ENCODE peak calls at places on chromosome 9, in seven cellular contexts. One of them, this sample, is unnamed.

GRCh38 chr9:134768332-134769083 is 112.1 kb upstream of the FCN2 start:
- DNase-seq in HCT116: no peak
- DNase-seq in kidney tubule cell: no peak
- DNase-seq in activated CD4-positive, alpha-beta T cell treated with anti-CD3 and anti-CD28 coated beads for 48 hours: no peak
- DNase-seq in BJ: no peak
- DNase-seq in anterior cingulate cortex: no peak
- DNase-seq in ELF-1: no peak
- DNase-seq in this sample: no peak

GRCh38 chr9:113155911-113156559 is 5.2 kb downstream of the SLC31A2 start:
- DNase-seq in HCT116: no peak
- DNase-seq in kidney tubule cell: no peak
- DNase-seq in activated CD4-positive, alpha-beta T cell treated with anti-CD3 and anti-CD28 coated beads for 48 hours: peak
- DNase-seq in BJ: no peak
- DNase-seq in anterior cingulate cortex: no peak
- DNase-seq in ELF-1: no peak
- DNase-seq in this sample: no peak

GRCh38 chr9:112048924-112049785 is 125.9 kb downstream of the SUSD1 start:
- DNase-seq in HCT116: no peak
- DNase-seq in kidney tubule cell: peak
- DNase-seq in activated CD4-positive, alpha-beta T cell treated with anti-CD3 and anti-CD28 coated beads for 48 hours: no peak
- DNase-seq in BJ: peak
- DNase-seq in anterior cingulate cortex: no peak
- DNase-seq in ELF-1: no peak
- DNase-seq in this sample: no peak

GRCh38 chr9:131008909-131009618 is at the start of gene LAMC3:
- DNase-seq in HCT116: no peak
- DNase-seq in kidney tubule cell: no peak
- DNase-seq in activated CD4-positive, alpha-beta T cell treated with anti-CD3 and anti-CD28 coated beads for 48 hours: no peak
- DNase-seq in BJ: no peak
- DNase-seq in anterior cingulate cortex: no peak
- DNase-seq in ELF-1: no peak
- DNase-seq in this sample: no peak

GRCh38 chr9:128654481-128654880 is 2.2 kb downstream of the DYNC2I2 start:
- DNase-seq in HCT116: no peak
- DNase-seq in kidney tubule cell: no peak
- DNase-seq in activated CD4-positive, alpha-beta T cell treated with anti-CD3 and anti-CD28 coated beads for 48 hours: no peak
- DNase-seq in BJ: no peak
- DNase-seq in anterior cingulate cortex: no peak
- DNase-seq in ELF-1: no peak
- DNase-seq in this sample: no peak

GRCh38 chr9:122151267-122151828 is 8.2 kb downstream of the NDUFA8 start:
- DNase-seq in HCT116: no peak
- DNase-seq in kidney tubule cell: no peak
- DNase-seq in activated CD4-positive, alpha-beta T cell treated with anti-CD3 and anti-CD28 coated beads for 48 hours: no peak
- DNase-seq in BJ: no peak
- DNase-seq in anterior cingulate cortex: no peak
- DNase-seq in ELF-1: no peak
- DNase-seq in this sample: no peak

GRCh38 chr9:91305596-91305995 is 56.1 kb downstream of the AUH start:
- DNase-seq in HCT116: no peak
- DNase-seq in kidney tubule cell: no peak
- DNase-seq in activated CD4-positive, alpha-beta T cell treated with anti-CD3 and anti-CD28 coated beads for 48 hours: no peak
- DNase-seq in BJ: no peak
- DNase-seq in anterior cingulate cortex: no peak
- DNase-seq in ELF-1: no peak
- DNase-seq in this sample: no peak

GRCh38 chr9:100072805-100073204 is 26.0 kb downstream of the ERP44 start:
- DNase-seq in HCT116: no peak
- DNase-seq in kidney tubule cell: no peak
- DNase-seq in activated CD4-positive, alpha-beta T cell treated with anti-CD3 and anti-CD28 coated beads for 48 hours: no peak
- DNase-seq in BJ: no peak
- DNase-seq in anterior cingulate cortex: no peak
- DNase-seq in ELF-1: no peak
- DNase-seq in this sample: no peak

GRCh38 chr9:114288233-114289051 is 34.5 kb upstream of the ORM1 start:
- DNase-seq in HCT116: no peak
- DNase-seq in kidney tubule cell: peak
- DNase-seq in activated CD4-positive, alpha-beta T cell treated with anti-CD3 and anti-CD28 coated beads for 48 hours: no peak
- DNase-seq in BJ: no peak
- DNase-seq in anterior cingulate cortex: no peak
- DNase-seq in ELF-1: peak
- DNase-seq in this sample: no peak

GRCh38 chr9:82062245-82062644 is 73.7 kb downstream of the SPATA31D1 start:
- DNase-seq in HCT116: no peak
- DNase-seq in kidney tubule cell: no peak
- DNase-seq in activated CD4-positive, alpha-beta T cell treated with anti-CD3 and anti-CD28 coated beads for 48 hours: no peak
- DNase-seq in BJ: no peak
- DNase-seq in anterior cingulate cortex: no peak
- DNase-seq in ELF-1: no peak
- DNase-seq in this sample: no peak

GRCh38 chr9:7432989-7433388 is 366.6 kb downstream of the DMAC1 start:
- DNase-seq in HCT116: no peak
- DNase-seq in kidney tubule cell: no peak
- DNase-seq in activated CD4-positive, alpha-beta T cell treated with anti-CD3 and anti-CD28 coated beads for 48 hours: no peak
- DNase-seq in BJ: no peak
- DNase-seq in anterior cingulate cortex: no peak
- DNase-seq in ELF-1: no peak
- DNase-seq in this sample: no peak

GRCh38 chr9:32581512-32582143 is 8.7 kb upstream of the NDUFB6 start:
- DNase-seq in HCT116: peak
- DNase-seq in kidney tubule cell: peak
- DNase-seq in activated CD4-positive, alpha-beta T cell treated with anti-CD3 and anti-CD28 coated beads for 48 hours: peak
- DNase-seq in BJ: no peak
- DNase-seq in anterior cingulate cortex: no peak
- DNase-seq in ELF-1: peak
- DNase-seq in this sample: peak

GRCh38 chr9:108130896-108131295 is 641.3 kb upstream of the KLF4 start:
- DNase-seq in HCT116: no peak
- DNase-seq in kidney tubule cell: no peak
- DNase-seq in activated CD4-positive, alpha-beta T cell treated with anti-CD3 and anti-CD28 coated beads for 48 hours: no peak
- DNase-seq in BJ: no peak
- DNase-seq in anterior cingulate cortex: no peak
- DNase-seq in ELF-1: no peak
- DNase-seq in this sample: no peak

GRCh38 chr9:70020217-70020616 is 23.4 kb upstream of the MAMDC2 start:
- DNase-seq in HCT116: no peak
- DNase-seq in kidney tubule cell: peak
- DNase-seq in activated CD4-positive, alpha-beta T cell treated with anti-CD3 and anti-CD28 coated beads for 48 hours: no peak
- DNase-seq in BJ: no peak
- DNase-seq in anterior cingulate cortex: no peak
- DNase-seq in ELF-1: peak
- DNase-seq in this sample: no peak

GRCh38 chr9:18821794-18822193 is 211.2 kb downstream of the SAXO1 start:
- DNase-seq in HCT116: no peak
- DNase-seq in kidney tubule cell: peak
- DNase-seq in activated CD4-positive, alpha-beta T cell treated with anti-CD3 and anti-CD28 coated beads for 48 hours: no peak
- DNase-seq in BJ: no peak
- DNase-seq in anterior cingulate cortex: no peak
- DNase-seq in ELF-1: peak
- DNase-seq in this sample: no peak

GRCh38 chr9:91415290-91415689 is 8.3 kb downstream of the NFIL3 start:
- DNase-seq in HCT116: no peak
- DNase-seq in kidney tubule cell: no peak
- DNase-seq in activated CD4-positive, alpha-beta T cell treated with anti-CD3 and anti-CD28 coated beads for 48 hours: peak
- DNase-seq in BJ: no peak
- DNase-seq in anterior cingulate cortex: no peak
- DNase-seq in ELF-1: no peak
- DNase-seq in this sample: no peak

GRCh38 chr9:100282388-100282719 is 70.4 kb downstream of the TEX10 start:
- DNase-seq in HCT116: no peak
- DNase-seq in kidney tubule cell: no peak
- DNase-seq in activated CD4-positive, alpha-beta T cell treated with anti-CD3 and anti-CD28 coated beads for 48 hours: no peak
- DNase-seq in BJ: no peak
- DNase-seq in anterior cingulate cortex: no peak
- DNase-seq in ELF-1: no peak
- DNase-seq in this sample: no peak

GRCh38 chr9:20559236-20559896 is 62.9 kb downstream of the MLLT3 start:
- DNase-seq in HCT116: no peak
- DNase-seq in kidney tubule cell: peak
- DNase-seq in activated CD4-positive, alpha-beta T cell treated with anti-CD3 and anti-CD28 coated beads for 48 hours: no peak
- DNase-seq in BJ: no peak
- DNase-seq in anterior cingulate cortex: no peak
- DNase-seq in ELF-1: no peak
- DNase-seq in this sample: no peak

This sample was measured in SK-N-MC.